ENCODE peak calls at places on chromosomes 3 and 15, in seven cellular contexts. Z is H9, J is esophagus squamous epithelium, O is A549, K is cardiac muscle cell, U is upper lobe of right lung, I is glutamatergic neuron. P is an unnamed sample.

GRCh38 chr3:131053021-131053420 is 26.3 kb downstream of the NEK11 start:
- DNase-seq in Z (no peak), J (no peak), O (no peak), K (peak), U (no peak), I (no peak), P (no peak)

GRCh38 chr15:90024406-90024805 is 23.3 kb downstream of the ZNF710 start:
- DNase-seq in Z (no peak), J (no peak), O (no peak), K (no peak), U (no peak), I (no peak), P (no peak)

GRCh38 chr3:20072422-20072821 is 32.2 kb downstream of the KAT2B start:
- DNase-seq in Z (no peak), J (no peak), O (no peak), K (no peak), U (no peak), I (no peak), P (peak)

GRCh38 chr3:153399636-153400035 is 237.6 kb downstream of the RAP2B start:
- DNase-seq in Z (no peak), J (no peak), O (no peak), K (no peak), U (no peak), I (no peak), P (no peak)

GRCh38 chr3:155603302-155603701 is 141.6 kb downstream of the PLCH1 start:
- DNase-seq in Z (no peak), J (no peak), O (no peak), K (no peak), U (no peak), I (no peak), P (no peak)

GRCh38 chr15:63447277-63447676 is 57.1 kb upstream of the USP3 start:
- DNase-seq in Z (no peak), J (no peak), O (no peak), K (no peak), U (no peak), I (no peak), P (no peak)

GRCh38 chr3:124142389-124142970 is 150.6 kb upstream of the ROPN1 start:
- DNase-seq in Z (no peak), J (no peak), O (no peak), K (no peak), U (no peak), I (no peak), P (no peak)

GRCh38 chr3:38165722-38166387 is 518 bp downstream of the OXSR1 start:
- DNase-seq in Z (no peak), J (no peak), O (peak), K (no peak), U (no peak), I (peak), P (no peak)

GRCh38 chr3:62607287-62608029 is 234.1 kb upstream of the FEZF2 start:
- DNase-seq in Z (no peak), J (no peak), O (no peak), K (peak), U (peak), I (no peak), P (no peak)

GRCh38 chr3:129240436-129240835 is 9.0 kb upstream of the COPG1 start:
- DNase-seq in Z (no peak), J (no peak), O (no peak), K (no peak), U (no peak), I (no peak), P (no peak)

GRCh38 chr15:58492661-58493397 is 61.0 kb downstream of the LIPC start:
- DNase-seq in Z (no peak), J (no peak), O (no peak), K (no peak), U (no peak), I (no peak), P (no peak)

GRCh38 chr3:43104039-43104438 is 1.8 kb downstream of the POMGNT2 start:
- DNase-seq in Z (no peak), J (no peak), O (no peak), K (no peak), U (no peak), I (no peak), P (no peak)

GRCh38 chr3:149153402-149153801 is 24.0 kb downstream of the HPS3 start:
- DNase-seq in Z (no peak), J (no peak), O (no peak), K (no peak), U (no peak), I (no peak), P (no peak)

GRCh38 chr3:47799733-47800132 is 3.2 kb upstream of the DHX30 start:
- DNase-seq in Z (peak), J (no peak), O (peak), K (no peak), U (no peak), I (no peak), P (no peak)

DNA sequence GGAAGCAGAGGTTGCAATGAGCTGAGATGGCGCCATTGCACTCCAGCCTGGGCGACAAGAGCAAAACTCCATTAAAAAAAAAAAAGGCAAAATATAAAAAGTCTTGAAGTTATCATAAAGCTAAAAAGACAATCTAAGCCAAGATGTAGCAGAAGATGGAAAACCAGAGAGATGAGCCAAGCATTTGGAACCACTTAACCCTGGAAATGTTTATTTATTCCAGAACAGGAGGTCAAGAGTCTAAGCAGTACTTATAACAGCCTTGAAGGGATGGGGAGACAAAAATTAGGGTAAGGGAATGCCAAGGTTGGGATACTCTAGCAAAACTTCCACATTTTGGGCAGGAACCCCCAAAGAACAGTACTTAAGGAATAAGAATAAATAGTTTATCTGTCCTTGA is 30.1 kb downstream of the FAIM start:
- DNase-seq in Z (no peak), J (no peak), O (no peak), K (no peak), U (no peak), I (no peak), P (no peak)
- TF ChIP-seq CTCF in Z (no peak), J (no peak), O (no peak), K (no peak), U (no peak), I (no peak), P (no peak)

DNA sequence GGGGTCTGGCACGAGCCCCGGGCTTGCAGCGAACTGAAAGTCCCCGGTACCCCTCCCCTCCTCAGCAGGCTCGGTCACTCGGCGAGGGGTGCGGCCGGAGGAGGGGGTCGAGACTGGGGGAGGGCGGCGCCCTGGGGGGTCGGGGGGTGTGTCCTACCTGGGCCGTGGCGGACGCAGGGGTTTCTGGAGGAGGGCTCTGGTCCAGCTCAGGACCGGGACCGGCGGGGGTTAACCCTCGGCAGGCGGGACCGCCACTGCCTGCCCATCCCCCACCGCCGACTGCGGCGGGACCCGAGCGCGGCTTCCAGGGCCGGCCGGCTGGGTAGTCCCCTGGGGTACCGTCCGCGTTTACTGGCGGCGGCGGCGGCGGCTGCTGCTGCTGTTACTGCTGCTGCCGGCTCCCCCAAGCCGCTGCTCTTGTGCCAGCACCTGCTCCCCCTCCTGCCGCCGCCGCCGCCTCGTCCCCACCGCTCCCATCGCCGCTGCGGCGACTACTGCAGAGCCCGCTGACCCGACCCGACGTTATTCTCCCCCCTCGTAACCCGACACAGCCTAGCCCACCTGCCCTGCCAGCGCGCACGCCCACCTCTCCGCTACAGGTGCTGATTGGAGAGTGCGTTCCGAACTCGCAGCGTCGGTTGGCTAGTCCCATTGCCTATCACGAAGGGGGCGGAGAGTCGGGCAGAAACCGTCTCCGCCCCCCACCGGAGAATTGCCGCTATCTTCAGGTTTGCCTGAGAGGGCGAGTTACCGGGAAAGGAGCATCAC is at the start of gene TTBK2:
- DNase-seq in Z (peak), J (peak), O (peak), K (peak), U (peak), I (peak), P (peak)
- TF ChIP-seq CTCF in Z (no peak), J (no peak), O (no peak), K (peak), U (peak), I (no peak), P (no peak)

GRCh38 chr3:112973325-112974177 is 1.4 kb downstream of the CD200R1 start:
- DNase-seq in Z (no peak), J (no peak), O (no peak), K (no peak), U (no peak), I (no peak), P (no peak)

GRCh38 chr3:112974894-112975293 is at the start of gene CD200R1:
- DNase-seq in Z (no peak), J (no peak), O (no peak), K (no peak), U (no peak), I (no peak), P (no peak)

GRCh38 chr3:112976001-112976400 is 1.1 kb upstream of the CD200R1 start:
- DNase-seq in Z (no peak), J (no peak), O (no peak), K (no peak), U (no peak), I (no peak), P (no peak)

GRCh38 chr3:112974178-112974517 is 755 bp downstream of the CD200R1 start:
- DNase-seq in Z (no peak), J (no peak), O (no peak), K (no peak), U (no peak), I (no peak), P (no peak)

GRCh38 chr3:112972158-112972557 is 2.7 kb downstream of the CD200R1 start:
- DNase-seq in Z (no peak), J (no peak), O (no peak), K (no peak), U (no peak), I (no peak), P (no peak)
- TF ChIP-seq CTCF in Z (no peak), J (no peak), O (no peak), K (no peak), U (no peak), I (no peak), P (no peak)

GRCh38 chr15:56806147-56806536 is 72.8 kb upstream of the ZNF280D start:
- DNase-seq in Z (no peak), J (no peak), O (no peak), K (no peak), U (no peak), I (no peak), P (no peak)
- TF ChIP-seq CTCF in Z (no peak), J (no peak), O (no peak), K (no peak), U (no peak), I (no peak), P (no peak)

GRCh38 chr3:4311496-4311895 is 8.3 kb downstream of the SETMAR start:
- DNase-seq in Z (no peak), J (no peak), O (no peak), K (no peak), U (no peak), I (no peak), P (no peak)

GRCh38 chr3:4313606-4314308 is 10.6 kb downstream of the SETMAR start:
- DNase-seq in Z (no peak), J (no peak), O (peak), K (no peak), U (no peak), I (no peak), P (no peak)

GRCh38 chr3:4309476-4310121 is 6.4 kb downstream of the SETMAR start:
- DNase-seq in Z (no peak), J (no peak), O (no peak), K (no peak), U (no peak), I (no peak), P (no peak)

GRCh38 chr3:4310971-4311370 is 7.8 kb downstream of the SETMAR start:
- DNase-seq in Z (no peak), J (no peak), O (no peak), K (no peak), U (no peak), I (no peak), P (no peak)

DNA sequence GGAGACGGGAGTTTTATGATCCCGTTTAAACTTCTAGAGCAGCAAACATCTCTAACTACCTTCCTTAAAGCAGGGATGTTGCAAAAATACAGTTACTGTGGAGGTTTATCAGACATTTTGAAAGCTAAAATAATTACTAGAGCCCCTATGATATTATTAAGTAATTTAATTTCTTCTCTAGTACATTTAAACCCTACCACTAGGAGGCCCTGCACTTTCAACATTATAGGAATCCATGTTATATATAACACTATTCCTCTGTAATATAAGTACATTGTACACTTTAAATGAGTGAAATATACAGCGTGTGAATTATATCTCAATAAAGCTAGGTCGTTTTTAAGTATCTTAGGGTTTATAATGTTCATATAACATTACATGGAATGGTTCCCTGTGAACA is 11.5 kb downstream of the SETMAR start:
- DNase-seq in Z (no peak), J (no peak), O (peak), K (no peak), U (no peak), I (no peak), P (no peak)
- TF ChIP-seq CTCF in Z (peak), J (no peak), O (peak), K (peak), U (no peak), I (peak), P (peak)

GRCh38 chr15:97210277-97210676 is 750.2 kb upstream of the ARRDC4 start:
- DNase-seq in Z (no peak), J (no peak), O (no peak), K (no peak), U (no peak), I (no peak), P (no peak)
- TF ChIP-seq CTCF in Z (no peak), J (no peak), O (no peak), K (no peak), U (no peak), I (no peak), P (no peak)

DNA sequence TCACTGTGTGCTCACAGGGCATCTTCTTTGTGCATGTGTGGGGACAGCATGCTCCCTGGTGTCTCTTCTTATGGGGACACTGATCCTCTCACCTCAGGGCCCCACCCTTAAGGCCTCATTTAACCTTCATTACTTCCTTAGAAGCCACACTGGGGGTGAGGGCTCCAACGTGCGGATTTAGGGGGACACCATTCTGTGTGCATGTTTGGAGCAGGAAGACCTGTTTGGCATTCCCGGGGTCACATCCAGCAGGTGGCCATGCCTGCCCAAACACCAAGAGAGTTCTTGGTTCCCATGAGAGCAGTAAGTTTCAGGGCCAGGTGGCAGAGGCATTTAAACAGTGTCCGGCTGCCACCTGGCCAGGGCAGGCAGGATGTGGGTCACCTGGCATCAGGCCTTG is 24.8 kb downstream of the PRR20G start:
- DNase-seq in Z (no peak), J (no peak), O (no peak), K (no peak), U (no peak), I (no peak), P (no peak)
- TF ChIP-seq CTCF in Z (no peak), J (no peak), O (no peak), K (no peak), U (no peak), I (no peak), P (no peak)

GRCh38 chr3:159502986-159503385 is 485.6 kb upstream of the IL12A start:
- DNase-seq in Z (no peak), J (no peak), O (no peak), K (no peak), U (no peak), I (no peak), P (no peak)
- TF ChIP-seq CTCF in Z (no peak), J (no peak), O (no peak), K (no peak), U (no peak), I (no peak), P (no peak)

GRCh38 chr15:83498801-83499200 is 51.7 kb downstream of the SH3GL3 start:
- DNase-seq in Z (peak), J (no peak), O (no peak), K (no peak), U (no peak), I (no peak), P (no peak)
- TF ChIP-seq CTCF in Z (no peak), J (no peak), O (no peak), K (no peak), U (no peak), I (no peak), P (no peak)

GRCh38 chr3:54087581-54088410 is 34.6 kb upstream of the CACNA2D3 start:
- DNase-seq in Z (peak), J (no peak), O (no peak), K (peak), U (peak), I (peak), P (no peak)
- TF ChIP-seq CTCF in Z (no peak), J (no peak), O (no peak), K (peak), U (no peak), I (no peak), P (no peak)